ENCODE peak calls at places on chromosomes 11 and 22, in seven cellular contexts. A, F, R, K, X, S and M are unnamed samples. For H3K36me3, the result is how much of the 10 kb centered on the place peaks cover.

GRCh38 chr22:19398206-19398605 is 33.3 kb downstream of the HIRA start:
- DNase-seq in X (no peak), F (no peak), S (no peak), A (no peak), R (no peak), K (no peak), M (no peak)

GRCh38 chr22:27952091-27952490 is 33.0 kb upstream of the PITPNB start:
- DNase-seq in K (peak), X (no peak), F (peak), R (no peak), S (no peak), A (no peak), M (peak)

GRCh38 chr22:39349967-39350802 is at the start of gene SYNGR1:
- DNase-seq in A (peak), R (no peak), X (peak), S (no peak), F (no peak), K (peak), M (no peak)

GRCh38 chr11:116913000-116913399 is 75.6 kb upstream of the APOA1 start:
- DNase-seq in A (no peak), S (no peak), X (no peak), K (no peak), R (no peak), F (peak), M (peak)

GRCh38 chr22:47146941-47147340 is 384.5 kb downstream of the TBC1D22A start:
- DNase-seq in R (no peak), F (no peak), K (no peak), X (no peak), S (no peak), A (peak), M (no peak)

GRCh38 chr22:37498289-37498909 is 12.2 kb upstream of the MFNG start:
- DNase-seq in X (no peak), K (peak), A (peak), F (no peak), S (no peak), R (no peak), M (no peak)

GRCh38 chr11:79397252-79397651 is 43.6 kb downstream of the TENM4 start:
- DNase-seq in R (no peak), X (no peak), A (no peak), S (no peak), K (no peak), F (peak), M (no peak)

GRCh38 chr11:64744544-64745218 is 739 bp upstream of the RASGRP2 start:
- DNase-seq in K (no peak), A (peak), X (no peak), S (no peak), R (no peak), F (no peak), M (no peak)

GRCh38 chr11:66546368-66546965 is at the start of gene ACTN3:
- DNase-seq in X (peak), K (peak), R (peak), F (no peak), A (peak), S (peak), M (no peak)

GRCh38 chr11:102313225-102313940 is 3.9 kb upstream of the BIRC3 start:
- DNase-seq in X (no peak), A (no peak), S (no peak), K (no peak), R (no peak), F (no peak), M (no peak)

GRCh38 chr11:72724851-72725730 is 27.1 kb downstream of the ARAP1 start:
- DNase-seq in R (peak), A (peak), F (peak), S (peak), K (peak), X (peak), M (peak)

GRCh38 chr11:119417726-119418540 is 5.0 kb downstream of the THY1 start:
- DNase-seq in K (no peak), R (peak), F (peak), X (no peak), S (no peak), A (peak), M (peak)

GRCh38 chr11:131063638-131064037 is 147.4 kb upstream of the SNX19 start:
- DNase-seq in A (no peak), K (no peak), R (no peak), X (no peak), F (no peak), S (no peak), M (no peak)

GRCh38 chr11:13215157-13215556 is 62.4 kb upstream of the BMAL1 start:
- DNase-seq in F (peak), K (no peak), X (no peak), R (no peak), A (no peak), S (no peak), M (peak)

GRCh38 chr11:124934862-124935547 is 842 bp downstream of the HEPACAM start:
- DNase-seq in A (no peak), X (no peak), S (no peak), R (no peak), K (no peak), F (peak), M (peak)

GRCh38 chr11:1917523-1918435 is 1.7 kb upstream of the TNNT3 start:
- DNase-seq in F (no peak), X (no peak), A (peak), S (no peak), R (no peak), K (no peak), M (no peak)

GRCh38 chr22:46250783-46251125 is 661 bp upstream of the CDPF1 start:
- DNase-seq in S (no peak), F (no peak), K (no peak), X (no peak), R (no peak), A (no peak), M (no peak)

GRCh38 chr22:29149841-29150555 is 55.7 kb upstream of the EMID1 start:
- DNase-seq in R (no peak), K (no peak), A (no peak), F (no peak), S (no peak), X (peak), M (no peak)

GRCh38 chr11:64890084-64890944 is 11.9 kb upstream of the EHD1 start:
- DNase-seq in F (no peak), R (no peak), S (no peak), K (no peak), A (no peak), X (no peak), M (no peak)

GRCh38 chr11:11979487-11980117 is 28.8 kb downstream of the DKK3 start:
- DNase-seq in K (peak), F (peak), R (no peak), S (no peak), A (peak), X (peak), M (peak)

GRCh38 chr22:40499187-40499753 is 128.9 kb downstream of the SGSM3 start:
- DNase-seq in A (peak), S (no peak), K (peak), F (peak), R (no peak), X (peak), M (peak)

GRCh38 chr22:21014202-21015050 is 539 bp upstream of the P2RX6 start:
- DNase-seq in R (peak), S (peak), X (peak), K (peak), A (peak), F (peak), M (peak)

DNA sequence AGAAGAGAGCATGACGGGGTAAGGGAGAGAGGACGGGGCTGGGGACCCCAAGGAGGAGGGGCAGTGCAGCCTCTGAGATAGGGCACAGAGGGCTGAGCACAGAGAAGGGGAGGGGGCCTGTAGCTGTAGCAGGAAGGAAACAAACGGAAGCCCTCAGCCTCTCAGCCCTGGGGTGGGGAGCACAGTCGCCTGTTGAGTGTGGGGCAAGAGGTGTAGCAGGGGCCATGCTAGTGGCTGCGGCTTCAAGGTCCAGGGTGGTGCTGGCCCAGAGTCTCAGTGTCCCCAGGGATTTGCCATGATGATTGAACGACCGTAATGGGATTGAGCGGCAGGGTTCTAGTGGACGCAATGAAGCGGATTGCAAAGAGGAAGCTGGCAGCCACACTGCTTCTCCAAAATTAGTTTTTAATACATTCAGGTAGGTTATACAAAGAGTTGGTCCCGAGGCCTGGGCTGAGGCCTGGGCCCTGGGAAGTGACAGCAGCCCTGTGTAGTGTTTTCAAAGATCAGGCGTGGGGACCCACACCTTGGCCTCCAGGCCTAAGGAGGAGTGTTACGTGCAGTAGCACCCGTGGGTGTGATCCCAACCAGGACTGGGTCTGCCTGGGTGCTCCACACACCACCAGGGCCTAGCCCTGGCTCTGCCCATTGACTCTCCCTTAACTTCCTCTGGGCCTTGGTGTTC is 13.3 kb downstream of the LRRC32 start:
- DNase-seq in X (no peak), K (no peak), F (no peak), A (no peak), S (no peak), R (no peak), M (no peak)
- H3K27ac ChIP-seq in X (no peak), K (no peak), F (no peak), A (no peak), S (peak), R (peak), M (no peak)

DNA sequence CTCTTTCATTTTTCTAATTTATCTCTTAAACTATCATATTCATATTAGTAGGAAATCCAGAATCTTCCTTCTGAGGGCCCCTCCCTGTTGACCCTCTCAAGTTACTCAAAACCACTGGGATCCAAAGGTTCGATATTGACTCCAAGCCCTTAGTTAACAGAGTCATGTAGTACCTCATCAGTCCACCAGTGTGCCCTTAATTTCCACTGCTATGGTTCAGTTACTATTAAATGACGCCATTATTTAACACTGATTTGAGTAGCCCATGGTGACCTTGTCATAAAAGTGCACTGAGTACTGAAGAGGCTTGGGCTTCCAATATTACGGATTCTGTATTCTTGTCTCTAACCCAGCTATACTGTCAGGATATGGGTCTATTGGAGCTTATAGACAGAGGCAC is 91.9 kb upstream of the MS4A8 start:
- DNase-seq in X (no peak), A (no peak), F (no peak), S (no peak), K (no peak), R (no peak), M (no peak)
- TF ChIP-seq CTCF in X (peak), A (peak), F (no peak), S (no peak), K (no peak), R (no peak), M (no peak)

DNA sequence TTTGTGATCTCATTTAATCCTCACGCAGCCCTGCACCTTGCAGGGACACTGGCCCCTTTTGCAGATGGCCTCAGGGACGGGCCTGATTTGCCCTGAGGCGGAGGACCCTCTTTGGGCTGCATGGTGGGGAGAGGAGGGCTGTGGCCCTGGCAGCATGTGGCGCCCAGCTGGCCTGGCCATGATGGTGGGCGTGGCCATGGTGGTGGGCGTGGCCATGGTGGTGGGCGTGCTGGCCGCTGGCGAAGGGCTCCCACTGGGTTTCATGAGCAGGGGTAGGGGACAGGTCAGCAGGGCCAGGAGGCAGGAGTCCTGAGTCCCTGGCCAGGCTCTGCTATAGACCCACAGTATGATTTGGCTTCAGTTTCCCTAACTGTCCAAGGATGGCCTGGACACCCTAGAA is 13.1 kb downstream of the WNT11 start:
- DNase-seq in A (peak), X (no peak), R (no peak), F (no peak), S (no peak), K (no peak), M (no peak)
- H3K36me3 ChIP-seq in A (under half), X (under half), R (under half), F (under half), S (under half), K (under half), M (under half)

GRCh38 chr22:36308880-36309279 is 55.9 kb downstream of the APOL1 start:
- DNase-seq in R (no peak), X (no peak), K (no peak), S (no peak), F (no peak), A (no peak), M (no peak)
- H3K27ac ChIP-seq in R (peak), X (no peak), K (no peak), S (no peak), F (no peak), A (no peak), M (no peak)

GRCh38 chr11:95968585-95968984 is 44.7 kb upstream of the MTMR2 start:
- DNase-seq in F (peak), K (no peak), S (no peak), R (no peak), A (no peak), X (no peak), M (no peak)
- TF ChIP-seq CTCF in F (peak), K (no peak), S (no peak), R (no peak), A (peak), X (no peak), M (peak)

DNA sequence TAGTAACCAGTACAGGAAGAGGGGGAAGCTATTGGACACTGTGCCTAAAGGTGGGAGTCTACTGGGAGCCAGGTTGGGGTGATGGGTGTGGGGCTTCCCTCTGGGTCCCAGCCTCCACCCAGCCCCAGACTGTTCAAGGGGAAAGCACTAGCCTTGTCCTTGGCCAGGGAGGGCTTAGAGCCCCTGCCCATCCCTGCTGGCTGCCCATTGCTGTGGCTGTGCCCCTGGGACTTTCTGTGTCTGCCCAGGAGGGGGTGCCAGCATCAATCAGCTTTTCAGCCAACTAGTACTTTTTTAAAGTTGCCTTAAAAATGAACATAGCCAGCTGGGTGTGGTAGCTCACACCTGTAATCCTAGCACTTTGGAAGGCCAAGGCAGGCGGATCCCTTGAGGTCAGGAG is 19.9 kb downstream of the INCENP start:
- DNase-seq in F (no peak), X (peak), A (peak), S (no peak), R (peak), K (no peak), M (no peak)
- H3K36me3 ChIP-seq in F (half or more), X (under half), A (half or more), S (under half), R (under half), K (under half), M (under half)

GRCh38 chr11:86370922-86371614 is 3.6 kb upstream of the CCDC81 start:
- DNase-seq in R (no peak), A (no peak), S (no peak), F (peak), K (peak), X (no peak), M (peak)

GRCh38 chr11:86374586-86374985 is at the start of gene CCDC81:
- DNase-seq in X (peak), S (no peak), A (no peak), R (no peak), K (no peak), F (no peak), M (no peak)

GRCh38 chr11:86374121-86374520 is 566 bp upstream of the CCDC81 start:
- DNase-seq in S (no peak), K (no peak), R (no peak), A (no peak), F (no peak), X (no peak), M (no peak)

GRCh38 chr11:86370171-86370570 is 4.5 kb upstream of the CCDC81 start:
- DNase-seq in F (no peak), X (no peak), K (no peak), S (no peak), A (no peak), R (no peak), M (no peak)

GRCh38 chr11:86372586-86372985 is 2.1 kb upstream of the CCDC81 start:
- DNase-seq in R (no peak), F (no peak), X (no peak), K (no peak), A (no peak), S (no peak), M (no peak)
- H3K27ac ChIP-seq in R (no peak), F (no peak), X (no peak), K (no peak), A (no peak), S (no peak), M (no peak)

GRCh38 chr11:95065336-95065735 is 1.4 kb upstream of the SRSF8 start:
- DNase-seq in R (peak), F (no peak), K (no peak), A (no peak), X (no peak), S (no peak), M (no peak)
- TF ChIP-seq CTCF in R (no peak), F (no peak), K (no peak), A (no peak), X (no peak), S (no peak), M (no peak)

GRCh38 chr11:57698843-57699365 is 13.1 kb downstream of the MED19 start:
- DNase-seq in X (no peak), K (no peak), R (no peak), A (no peak), S (no peak), F (no peak), M (no peak)
- H3K36me3 ChIP-seq in X (under half), K (half or more), R (under half), A (half or more), S (under half), F (half or more), M (half or more)